ENCODE peak calls at places on chromosomes 13 and 19, in eight cellular contexts. X, E, L, C, I, S, P and A are unnamed samples. For H3K4me1, the result is how much of the 10 kb centered on the place peaks cover.

GRCh38 chr13:103695320-103695719 is 629.1 kb upstream of the SLC10A2 start:
- DNase-seq in X (no peak), E (no peak), L (no peak), C (no peak), I (no peak), S (no peak), P (no peak), A (no peak)

GRCh38 chr13:113920606-113921306 is 53.1 kb downstream of the C13orf46 start:
- DNase-seq in X (no peak), E (peak), L (no peak), C (peak), I (no peak), S (no peak), P (peak), A (peak)

GRCh38 chr13:107104631-107105030 is 536.7 kb upstream of the ARGLU1 start:
- DNase-seq in X (no peak), E (no peak), L (no peak), C (no peak), I (no peak), S (no peak), P (no peak), A (no peak)

GRCh38 chr19:47537493-47537892 is 22.6 kb upstream of the NAPA start:
- DNase-seq in X (no peak), E (no peak), L (no peak), C (no peak), I (no peak), S (no peak), P (no peak), A (no peak)

GRCh38 chr13:70905035-70905434 is 796.8 kb upstream of the KLHL1 start:
- DNase-seq in X (no peak), E (no peak), L (no peak), C (no peak), I (no peak), S (no peak), P (no peak), A (no peak)

GRCh38 chr13:21675095-21676007 is 4.5 kb downstream of the FGF9 start:
- DNase-seq in X (peak), E (peak), L (peak), C (no peak), I (no peak), S (no peak), P (no peak), A (peak)

GRCh38 chr13:44267966-44268365 is 105.7 kb upstream of the SERP2 start:
- DNase-seq in X (no peak), E (no peak), L (no peak), C (no peak), I (no peak), S (no peak), P (no peak), A (no peak)

GRCh38 chr13:46552888-46553520 is at the start of gene LRCH1:
- DNase-seq in X (peak), E (peak), L (peak), C (peak), I (peak), S (peak), P (peak), A (peak)

GRCh38 chr13:113083402-113084061 is 22.1 kb upstream of the F7 start:
- DNase-seq in X (no peak), E (no peak), L (no peak), C (peak), I (peak), S (peak), P (no peak), A (peak)

GRCh38 chr13:75635101-75635620 is 969 bp upstream of the LMO7 start:
- DNase-seq in X (no peak), E (no peak), L (peak), C (no peak), I (no peak), S (no peak), P (no peak), A (no peak)

GRCh38 chr19:49997709-49998108 is 27.5 kb downstream of the VRK3 start:
- DNase-seq in X (peak), E (no peak), L (peak), C (no peak), I (peak), S (no peak), P (no peak), A (no peak)

GRCh38 chr13:104320446-104320845 is 1254.2 kb upstream of the SLC10A2 start:
- DNase-seq in X (no peak), E (no peak), L (no peak), C (no peak), I (no peak), S (no peak), P (no peak), A (no peak)

GRCh38 chr13:20686863-20687579 is 16.5 kb upstream of the IL17D start:
- DNase-seq in X (no peak), E (no peak), L (peak), C (no peak), I (no peak), S (no peak), P (no peak), A (no peak)

GRCh38 chr13:93614776-93615175 is 388.2 kb downstream of the GPC6 start:
- DNase-seq in X (no peak), E (no peak), L (no peak), C (no peak), I (no peak), S (no peak), P (no peak), A (no peak)

GRCh38 chr13:111179908-111180756 is 65.0 kb downstream of the ARHGEF7 start:
- DNase-seq in X (no peak), E (no peak), L (no peak), C (no peak), I (no peak), S (no peak), P (no peak), A (no peak)

GRCh38 chr19:44892932-44893331 is 1.9 kb downstream of the TOMM40 start:
- DNase-seq in X (no peak), E (no peak), L (no peak), C (no peak), I (no peak), S (no peak), P (no peak), A (no peak)

GRCh38 chr19:44890366-44891015 is 563 bp upstream of the TOMM40 start:
- DNase-seq in X (peak), E (no peak), L (peak), C (no peak), I (peak), S (peak), P (peak), A (peak)

GRCh38 chr19:44889830-44890365 is 1.2 kb upstream of the TOMM40 start:
- DNase-seq in X (no peak), E (no peak), L (no peak), C (no peak), I (no peak), S (no peak), P (no peak), A (no peak)

GRCh38 chr19:44893704-44894103 is 2.6 kb downstream of the TOMM40 start:
- DNase-seq in X (no peak), E (no peak), L (no peak), C (no peak), I (no peak), S (no peak), P (no peak), A (peak)

GRCh38 chr19:44891016-44891882 is at the start of gene TOMM40:
- DNase-seq in X (peak), E (peak), L (peak), C (peak), I (no peak), S (no peak), P (no peak), A (no peak)
- TF ChIP-seq POLR2AphosphoS5 in X (peak), E (peak), L (peak), C (no peak), I (peak), S (peak), P (peak), A (peak)

GRCh38 chr19:11401808-11402543 is 17.1 kb downstream of the RGL3 start:
- DNase-seq in X (peak), E (no peak), L (no peak), C (no peak), I (no peak), S (no peak), P (no peak), A (no peak)

GRCh38 chr19:11404588-11405258 is 14.4 kb downstream of the RGL3 start:
- DNase-seq in X (peak), E (no peak), L (no peak), C (no peak), I (no peak), S (no peak), P (no peak), A (no peak)

GRCh38 chr19:11408591-11408990 is 10.5 kb downstream of the RGL3 start:
- DNase-seq in X (no peak), E (no peak), L (no peak), C (no peak), I (no peak), S (no peak), P (no peak), A (no peak)

GRCh38 chr19:11410682-11411081 is 8.4 kb downstream of the RGL3 start:
- DNase-seq in X (no peak), E (no peak), L (no peak), C (no peak), I (no peak), S (no peak), P (no peak), A (no peak)

GRCh38 chr19:11405846-11406643 is 13.1 kb downstream of the RGL3 start:
- DNase-seq in X (peak), E (no peak), L (peak), C (no peak), I (no peak), S (no peak), P (no peak), A (peak)
- TF ChIP-seq CTCF in X (no peak), E (no peak), L (peak), C (no peak), I (no peak), S (no peak), P (peak), A (no peak)

GRCh38 chr19:5957132-5957531 is 20.8 kb downstream of the RANBP3 start:
- DNase-seq in X (no peak), E (no peak), L (no peak), C (no peak), I (no peak), S (no peak), P (no peak), A (no peak)
- H3K4me1 ChIP-seq in X (half or more), E (half or more), L (half or more), C (half or more), I (under half), S (under half), P (under half), A (half or more)

GRCh38 chr13:40197049-40197448 is 469.4 kb downstream of the FOXO1 start:
- DNase-seq in X (no peak), E (no peak), L (no peak), C (no peak), I (no peak), S (no peak), P (no peak), A (no peak)
- TF ChIP-seq POLR2AphosphoS5 in X (no peak), E (no peak), L (no peak), C (no peak), I (no peak), S (no peak), P (no peak), A (no peak)